ENCODE peak calls at places on chromosome 16, in nine cellular contexts. One of them, this sample, is unnamed. For H3K4me1, the result is how much of the 10 kb centered on the place peaks cover.

GRCh38 chr16:22663389-22664064 is 150.4 kb upstream of the HS3ST2 start:
- DNase-seq in prostate gland: no peak
- DNase-seq in A549: no peak
- DNase-seq in tibial nerve: no peak
- DNase-seq in tibial artery: no peak
- DNase-seq in suprapubic skin: no peak
- DNase-seq in ovary: no peak
- DNase-seq in astrocyte: no peak
- DNase-seq in testis: no peak
- DNase-seq in this sample: no peak

GRCh38 chr16:10564591-10564990 is 15.8 kb downstream of the EMP2 start:
- DNase-seq in prostate gland: no peak
- DNase-seq in suprapubic skin: no peak
- DNase-seq in tibial artery: no peak
- DNase-seq in tibial nerve: no peak
- DNase-seq in testis: no peak
- DNase-seq in A549: no peak
- DNase-seq in astrocyte: no peak
- DNase-seq in ovary: no peak
- DNase-seq in this sample: no peak

GRCh38 chr16:3085868-3086595 is 13.1 kb downstream of the ZSCAN10 start:
- DNase-seq in A549: no peak
- DNase-seq in ovary: no peak
- DNase-seq in tibial nerve: no peak
- DNase-seq in suprapubic skin: no peak
- DNase-seq in astrocyte: no peak
- DNase-seq in prostate gland: no peak
- DNase-seq in tibial artery: no peak
- DNase-seq in testis: no peak
- DNase-seq in this sample: no peak

GRCh38 chr16:16095646-16096045 is 127.6 kb downstream of the ABCC6 start:
- DNase-seq in suprapubic skin: no peak
- DNase-seq in tibial nerve: no peak
- DNase-seq in prostate gland: no peak
- DNase-seq in testis: no peak
- DNase-seq in A549: no peak
- DNase-seq in astrocyte: no peak
- DNase-seq in ovary: no peak
- DNase-seq in tibial artery: no peak
- DNase-seq in this sample: no peak

GRCh38 chr16:58513874-58514273 is 1.4 kb upstream of the SETD6 start:
- DNase-seq in suprapubic skin: no peak
- DNase-seq in tibial artery: no peak
- DNase-seq in prostate gland: no peak
- DNase-seq in ovary: no peak
- DNase-seq in tibial nerve: no peak
- DNase-seq in testis: no peak
- DNase-seq in astrocyte: peak
- DNase-seq in A549: no peak
- DNase-seq in this sample: no peak

GRCh38 chr16:30367349-30368009 is 2.8 kb downstream of the TBC1D10B start:
- DNase-seq in astrocyte: no peak
- DNase-seq in testis: no peak
- DNase-seq in prostate gland: no peak
- DNase-seq in suprapubic skin: no peak
- DNase-seq in ovary: no peak
- DNase-seq in A549: no peak
- DNase-seq in tibial artery: no peak
- DNase-seq in tibial nerve: no peak
- DNase-seq in this sample: no peak

GRCh38 chr16:57949013-57949412 is 21.9 kb downstream of the CNGB1 start:
- DNase-seq in prostate gland: no peak
- DNase-seq in suprapubic skin: no peak
- DNase-seq in tibial nerve: no peak
- DNase-seq in astrocyte: no peak
- DNase-seq in testis: no peak
- DNase-seq in tibial artery: no peak
- DNase-seq in A549: no peak
- DNase-seq in ovary: no peak
- DNase-seq in this sample: no peak

GRCh38 chr16:87145181-87146176 is 171.7 kb downstream of the C16orf95 start:
- DNase-seq in tibial nerve: no peak
- DNase-seq in astrocyte: peak
- DNase-seq in ovary: no peak
- DNase-seq in tibial artery: no peak
- DNase-seq in prostate gland: no peak
- DNase-seq in testis: no peak
- DNase-seq in A549: no peak
- DNase-seq in suprapubic skin: no peak
- DNase-seq in this sample: no peak

GRCh38 chr16:75647492-75648264 is at the start of the genes KARS1 and TERF2IP:
- DNase-seq in testis: peak
- DNase-seq in astrocyte: peak
- DNase-seq in prostate gland: peak
- DNase-seq in tibial artery: peak
- DNase-seq in suprapubic skin: peak
- DNase-seq in A549: peak
- DNase-seq in ovary: peak
- DNase-seq in tibial nerve: peak
- DNase-seq in this sample: peak

GRCh38 chr16:87163637-87164036 is 153.6 kb downstream of the C16orf95 start:
- DNase-seq in tibial artery: no peak
- DNase-seq in prostate gland: no peak
- DNase-seq in testis: no peak
- DNase-seq in A549: no peak
- DNase-seq in tibial nerve: no peak
- DNase-seq in suprapubic skin: no peak
- DNase-seq in ovary: no peak
- DNase-seq in astrocyte: no peak
- DNase-seq in this sample: no peak

GRCh38 chr16:74736531-74737157 is 36.0 kb upstream of the MLKL start:
- DNase-seq in prostate gland: no peak
- DNase-seq in tibial artery: no peak
- DNase-seq in suprapubic skin: no peak
- DNase-seq in astrocyte: no peak
- DNase-seq in testis: no peak
- DNase-seq in tibial nerve: no peak
- DNase-seq in ovary: no peak
- DNase-seq in A549: no peak
- DNase-seq in this sample: no peak

GRCh38 chr16:83113317-83113716 is 486.5 kb downstream of the CDH13 start:
- DNase-seq in astrocyte: no peak
- DNase-seq in tibial nerve: no peak
- DNase-seq in prostate gland: no peak
- DNase-seq in A549: peak
- DNase-seq in tibial artery: no peak
- DNase-seq in suprapubic skin: no peak
- DNase-seq in ovary: no peak
- DNase-seq in testis: peak
- DNase-seq in this sample: no peak

GRCh38 chr16:12145918-12146317 is 169.4 kb downstream of the SNX29 start:
- DNase-seq in ovary: no peak
- DNase-seq in tibial nerve: no peak
- DNase-seq in A549: no peak
- DNase-seq in testis: no peak
- DNase-seq in prostate gland: no peak
- DNase-seq in suprapubic skin: no peak
- DNase-seq in astrocyte: peak
- DNase-seq in tibial artery: no peak
- DNase-seq in this sample: no peak

GRCh38 chr16:49855822-49856740 is at the start of gene ZNF423:
- DNase-seq in testis: no peak
- DNase-seq in astrocyte: no peak
- DNase-seq in tibial artery: no peak
- DNase-seq in ovary: peak
- DNase-seq in A549: no peak
- DNase-seq in tibial nerve: no peak
- DNase-seq in suprapubic skin: no peak
- DNase-seq in prostate gland: no peak
- DNase-seq in this sample: peak

GRCh38 chr16:49855280-49855821 is 561 bp downstream of the ZNF423 start:
- DNase-seq in ovary: peak
- DNase-seq in astrocyte: peak
- DNase-seq in prostate gland: peak
- DNase-seq in tibial nerve: peak
- DNase-seq in suprapubic skin: peak
- DNase-seq in tibial artery: peak
- DNase-seq in A549: peak
- DNase-seq in testis: peak
- DNase-seq in this sample: peak

GRCh38 chr16:49858200-49859129 is 2.6 kb upstream of the ZNF423 start:
- DNase-seq in astrocyte: peak
- DNase-seq in A549: peak
- DNase-seq in ovary: peak
- DNase-seq in tibial nerve: no peak
- DNase-seq in prostate gland: no peak
- DNase-seq in testis: peak
- DNase-seq in suprapubic skin: peak
- DNase-seq in tibial artery: peak
- DNase-seq in this sample: peak

GRCh38 chr16:49857423-49858181 is 1.7 kb upstream of the ZNF423 start:
- DNase-seq in suprapubic skin: no peak
- DNase-seq in testis: peak
- DNase-seq in astrocyte: peak
- DNase-seq in ovary: peak
- DNase-seq in A549: peak
- DNase-seq in tibial artery: peak
- DNase-seq in tibial nerve: no peak
- DNase-seq in prostate gland: no peak
- DNase-seq in this sample: peak

DNA sequence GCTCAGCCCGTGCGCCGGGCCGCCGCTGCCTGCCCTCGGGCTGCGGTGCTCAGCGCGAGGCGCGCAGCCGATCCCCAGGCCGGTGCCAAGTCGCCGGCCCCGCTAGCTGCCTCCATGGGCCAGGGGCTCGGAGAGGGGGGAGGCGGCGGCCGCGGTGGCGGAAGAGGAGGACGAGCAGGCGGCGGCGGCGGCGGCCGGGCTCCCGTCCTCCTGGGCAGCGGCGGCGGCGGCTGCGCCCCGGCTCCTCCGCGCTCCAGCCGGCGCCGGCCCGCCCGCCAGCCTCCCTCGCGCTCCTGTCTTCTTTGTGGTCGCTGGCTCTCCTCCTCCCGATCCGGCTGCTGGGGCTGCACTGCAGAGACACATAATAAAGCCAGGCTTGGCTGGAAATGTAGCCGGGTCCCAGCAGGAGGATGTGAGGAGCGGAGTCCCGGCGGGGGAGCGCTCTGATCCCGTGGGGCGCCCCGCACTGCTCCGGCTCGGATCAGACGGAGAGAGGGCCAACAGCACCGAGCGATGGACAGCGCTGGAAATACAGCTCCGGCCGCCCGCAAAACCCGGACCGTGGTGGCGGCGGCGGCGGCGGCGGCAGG is 924 bp upstream of the ZNF423 start:
- DNase-seq in tibial nerve: peak
- DNase-seq in suprapubic skin: peak
- DNase-seq in tibial artery: peak
- DNase-seq in testis: peak
- DNase-seq in astrocyte: peak
- DNase-seq in ovary: peak
- DNase-seq in A549: peak
- DNase-seq in prostate gland: peak
- DNase-seq in this sample: peak
- TF ChIP-seq CTCF in tibial nerve: peak
- TF ChIP-seq CTCF in suprapubic skin: no peak
- TF ChIP-seq CTCF in tibial artery: peak
- TF ChIP-seq CTCF in testis: no peak
- TF ChIP-seq CTCF in astrocyte: no peak
- TF ChIP-seq CTCF in ovary: peak
- TF ChIP-seq CTCF in A549: no peak
- TF ChIP-seq CTCF in prostate gland: peak
- TF ChIP-seq CTCF in this sample: no peak

DNA sequence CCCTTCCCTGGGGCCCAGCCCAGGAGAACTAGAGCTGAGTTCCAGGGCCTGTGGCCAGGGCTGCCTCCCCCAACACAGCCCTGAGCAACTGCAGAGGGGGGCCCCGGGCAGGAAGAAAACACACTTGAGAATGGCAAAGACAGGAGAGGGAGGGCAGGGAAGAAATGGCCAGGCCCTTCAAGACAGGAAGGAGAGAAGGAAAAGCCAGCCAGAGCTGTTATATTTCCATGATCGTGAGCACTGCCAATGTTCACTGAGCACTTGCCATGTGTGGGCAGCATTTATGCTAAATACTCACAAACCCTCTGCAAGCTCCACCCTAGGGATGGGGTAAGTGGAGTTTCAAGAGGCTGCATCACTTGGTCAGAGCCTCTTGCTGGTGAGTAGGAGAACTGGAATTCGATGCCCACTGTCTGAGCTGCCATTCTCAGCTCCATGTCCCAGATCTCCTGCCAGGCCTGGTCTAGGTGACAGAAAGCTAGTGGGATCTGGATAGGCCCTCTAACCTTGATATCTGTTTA is 224.3 kb downstream of the ZNF423 start:
- DNase-seq in testis: no peak
- DNase-seq in tibial nerve: no peak
- DNase-seq in tibial artery: no peak
- DNase-seq in prostate gland: no peak
- DNase-seq in ovary: peak
- DNase-seq in astrocyte: peak
- DNase-seq in suprapubic skin: no peak
- DNase-seq in A549: no peak
- DNase-seq in this sample: no peak
- H3K4me1 ChIP-seq in testis: under half
- H3K4me1 ChIP-seq in tibial nerve: under half
- H3K4me1 ChIP-seq in tibial artery: under half
- H3K4me1 ChIP-seq in prostate gland: under half
- H3K4me1 ChIP-seq in ovary: under half
- H3K4me1 ChIP-seq in astrocyte: under half
- H3K4me1 ChIP-seq in suprapubic skin: under half
- H3K4me1 ChIP-seq in A549: under half
- H3K4me1 ChIP-seq in this sample: under half

DNA sequence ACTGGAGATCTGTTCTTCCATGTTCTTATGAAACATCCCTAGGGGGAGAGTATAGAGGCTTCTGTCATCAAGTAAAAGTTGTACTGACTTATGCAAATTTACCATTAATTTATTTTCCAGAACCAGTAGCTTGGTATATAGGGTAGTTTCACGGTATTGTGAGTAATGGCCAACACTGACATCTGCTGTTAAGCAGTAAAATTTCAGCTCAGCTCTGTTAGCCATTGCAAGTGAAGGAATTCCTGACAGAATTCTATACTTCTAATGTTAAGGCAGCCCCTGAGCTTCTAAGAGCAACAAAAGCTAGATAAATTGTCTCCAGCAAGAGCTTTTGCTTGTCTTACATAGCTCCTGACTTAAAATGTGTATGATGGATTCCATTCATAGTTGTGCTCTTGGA is 613.5 kb upstream of the C16orf82 start:
- DNase-seq in astrocyte: no peak
- DNase-seq in tibial nerve: no peak
- DNase-seq in suprapubic skin: no peak
- DNase-seq in A549: no peak
- DNase-seq in tibial artery: no peak
- DNase-seq in testis: no peak
- DNase-seq in ovary: no peak
- DNase-seq in prostate gland: no peak
- DNase-seq in this sample: no peak
- TF ChIP-seq CTCF in astrocyte: no peak
- TF ChIP-seq CTCF in tibial nerve: no peak
- TF ChIP-seq CTCF in suprapubic skin: no peak
- TF ChIP-seq CTCF in A549: no peak
- TF ChIP-seq CTCF in tibial artery: no peak
- TF ChIP-seq CTCF in testis: no peak
- TF ChIP-seq CTCF in ovary: no peak
- TF ChIP-seq CTCF in prostate gland: no peak
- TF ChIP-seq CTCF in this sample: peak

GRCh38 chr16:66521227-66521626 is 28.7 kb downstream of the TK2 start:
- DNase-seq in testis: no peak
- DNase-seq in suprapubic skin: no peak
- DNase-seq in tibial artery: no peak
- DNase-seq in astrocyte: no peak
- DNase-seq in prostate gland: no peak
- DNase-seq in ovary: no peak
- DNase-seq in A549: no peak
- DNase-seq in tibial nerve: no peak
- DNase-seq in this sample: no peak
- H3K4me1 ChIP-seq in testis: under half
- H3K4me1 ChIP-seq in suprapubic skin: half or more
- H3K4me1 ChIP-seq in tibial artery: under half
- H3K4me1 ChIP-seq in astrocyte: under half
- H3K4me1 ChIP-seq in prostate gland: under half
- H3K4me1 ChIP-seq in ovary: under half
- H3K4me1 ChIP-seq in A549: under half
- H3K4me1 ChIP-seq in tibial nerve: half or more
- H3K4me1 ChIP-seq in this sample: under half